ENCODE peak calls at places on chromosomes 13 and 19, in ten cellular contexts. One of them, this sample, is unnamed.
A peak's percentile ranks its signal among the peaks of the same experiment; 100 is the strongest.

GRCh38 chr19:56217039-56217949 is 15.2 kb downstream of the ZSCAN5C start:
- DNase-seq in mucosa of descending colon: peak; percentile 19
- DNase-seq in transverse colon: no peak
- DNase-seq in adrenal gland: peak; percentile 9
- DNase-seq in CD8-positive, alpha-beta T cell: no peak
- DNase-seq in OCI-LY7: no peak
- DNase-seq in GM10248: peak; percentile 25
- DNase-seq in neural crest cell: no peak
- DNase-seq in fibroblast of pulmonary artery: peak; percentile 16
- DNase-seq in neural progenitor cell: peak; percentile 38
- DNase-seq in this sample: peak; percentile 22

GRCh38 chr19:30671622-30672051 is 299.5 kb downstream of the ZNF536 start:
- DNase-seq in adrenal gland: peak; percentile 79
- DNase-seq in CD8-positive, alpha-beta T cell: no peak
- DNase-seq in mucosa of descending colon: no peak
- DNase-seq in fibroblast of pulmonary artery: peak; percentile 13
- DNase-seq in neural crest cell: no peak
- DNase-seq in GM10248: no peak
- DNase-seq in OCI-LY7: no peak
- DNase-seq in transverse colon: no peak
- DNase-seq in neural progenitor cell: no peak
- DNase-seq in this sample: peak; percentile 79

GRCh38 chr19:19257137-19257536 is 16.0 kb downstream of the TM6SF2 start:
- DNase-seq in adrenal gland: no peak
- DNase-seq in OCI-LY7: no peak
- DNase-seq in transverse colon: no peak
- DNase-seq in fibroblast of pulmonary artery: no peak
- DNase-seq in mucosa of descending colon: no peak
- DNase-seq in CD8-positive, alpha-beta T cell: no peak
- DNase-seq in neural progenitor cell: no peak
- DNase-seq in GM10248: no peak
- DNase-seq in neural crest cell: no peak
- DNase-seq in this sample: no peak

GRCh38 chr13:33606692-33607091 is 211.3 kb upstream of the RFC3 start:
- DNase-seq in fibroblast of pulmonary artery: peak; percentile 31
- DNase-seq in OCI-LY7: no peak
- DNase-seq in mucosa of descending colon: no peak
- DNase-seq in adrenal gland: no peak
- DNase-seq in neural crest cell: peak; percentile 18
- DNase-seq in CD8-positive, alpha-beta T cell: no peak
- DNase-seq in GM10248: no peak
- DNase-seq in neural progenitor cell: peak; percentile 79
- DNase-seq in transverse colon: no peak
- DNase-seq in this sample: no peak

GRCh38 chr19:2015611-2015950 is at the start of gene BTBD2:
- DNase-seq in adrenal gland: peak; percentile 64
- DNase-seq in transverse colon: peak; percentile 70
- DNase-seq in mucosa of descending colon: peak; percentile 76
- DNase-seq in neural crest cell: no peak
- DNase-seq in OCI-LY7: peak; percentile 73
- DNase-seq in GM10248: no peak
- DNase-seq in CD8-positive, alpha-beta T cell: no peak
- DNase-seq in neural progenitor cell: no peak
- DNase-seq in fibroblast of pulmonary artery: peak; percentile 87
- DNase-seq in this sample: peak; percentile 50

GRCh38 chr19:32498641-32499200 is 82.3 kb upstream of the PDCD5 start:
- DNase-seq in mucosa of descending colon: no peak
- DNase-seq in transverse colon: no peak
- DNase-seq in OCI-LY7: no peak
- DNase-seq in fibroblast of pulmonary artery: no peak
- DNase-seq in neural progenitor cell: no peak
- DNase-seq in neural crest cell: no peak
- DNase-seq in adrenal gland: no peak
- DNase-seq in GM10248: no peak
- DNase-seq in CD8-positive, alpha-beta T cell: no peak
- DNase-seq in this sample: no peak

GRCh38 chr19:51166846-51167490 is 24.9 kb downstream of the SIGLEC7 start:
- DNase-seq in CD8-positive, alpha-beta T cell: no peak
- DNase-seq in adrenal gland: peak; percentile 29
- DNase-seq in neural progenitor cell: no peak
- DNase-seq in OCI-LY7: no peak
- DNase-seq in GM10248: peak; percentile 61
- DNase-seq in fibroblast of pulmonary artery: no peak
- DNase-seq in transverse colon: peak; percentile 29
- DNase-seq in mucosa of descending colon: no peak
- DNase-seq in neural crest cell: no peak
- DNase-seq in this sample: no peak

GRCh38 chr19:13154911-13155471 is 4.8 kb downstream of the IER2 start:
- DNase-seq in OCI-LY7: peak; percentile 87
- DNase-seq in neural crest cell: peak; percentile 50
- DNase-seq in CD8-positive, alpha-beta T cell: peak; percentile 85
- DNase-seq in transverse colon: peak; percentile 92
- DNase-seq in adrenal gland: peak; percentile 83
- DNase-seq in neural progenitor cell: peak; percentile 90
- DNase-seq in GM10248: peak; percentile 60
- DNase-seq in mucosa of descending colon: peak; percentile 93
- DNase-seq in fibroblast of pulmonary artery: peak; percentile 81
- DNase-seq in this sample: no peak

GRCh38 chr13:112686364-112686763 is 3.5 kb upstream of the ATP11A start:
- DNase-seq in fibroblast of pulmonary artery: no peak
- DNase-seq in GM10248: no peak
- DNase-seq in adrenal gland: no peak
- DNase-seq in CD8-positive, alpha-beta T cell: no peak
- DNase-seq in OCI-LY7: no peak
- DNase-seq in mucosa of descending colon: no peak
- DNase-seq in transverse colon: no peak
- DNase-seq in neural progenitor cell: no peak
- DNase-seq in neural crest cell: no peak
- DNase-seq in this sample: no peak

GRCh38 chr19:3653865-3654513 is 27.4 kb upstream of the CACTIN start:
- DNase-seq in adrenal gland: no peak
- DNase-seq in fibroblast of pulmonary artery: no peak
- DNase-seq in GM10248: no peak
- DNase-seq in mucosa of descending colon: no peak
- DNase-seq in CD8-positive, alpha-beta T cell: no peak
- DNase-seq in neural progenitor cell: peak; percentile 29
- DNase-seq in neural crest cell: no peak
- DNase-seq in OCI-LY7: peak; percentile 11
- DNase-seq in transverse colon: no peak
- DNase-seq in this sample: no peak
- TF ChIP-seq CTCF in adrenal gland: no peak
- TF ChIP-seq CTCF in fibroblast of pulmonary artery: peak; percentile 9
- TF ChIP-seq CTCF in GM10248: no peak
- TF ChIP-seq CTCF in mucosa of descending colon: no peak
- TF ChIP-seq CTCF in CD8-positive, alpha-beta T cell: no peak
- TF ChIP-seq CTCF in neural progenitor cell: peak; percentile 33
- TF ChIP-seq CTCF in neural crest cell: peak; percentile 13
- TF ChIP-seq CTCF in OCI-LY7: peak; percentile 57
- TF ChIP-seq CTCF in transverse colon: no peak
- TF ChIP-seq CTCF in this sample: no peak

GRCh38 chr13:98676239-98676638 is 76.2 kb downstream of the SLC15A1 start:
- DNase-seq in adrenal gland: no peak
- DNase-seq in GM10248: no peak
- DNase-seq in neural progenitor cell: no peak
- DNase-seq in transverse colon: no peak
- DNase-seq in CD8-positive, alpha-beta T cell: no peak
- DNase-seq in fibroblast of pulmonary artery: no peak
- DNase-seq in mucosa of descending colon: no peak
- DNase-seq in OCI-LY7: no peak
- DNase-seq in neural crest cell: no peak
- DNase-seq in this sample: no peak

GRCh38 chr13:98677398-98677797 is 75.1 kb downstream of the SLC15A1 start:
- DNase-seq in neural progenitor cell: no peak
- DNase-seq in mucosa of descending colon: no peak
- DNase-seq in adrenal gland: no peak
- DNase-seq in GM10248: no peak
- DNase-seq in neural crest cell: no peak
- DNase-seq in CD8-positive, alpha-beta T cell: no peak
- DNase-seq in transverse colon: no peak
- DNase-seq in fibroblast of pulmonary artery: peak; percentile 7
- DNase-seq in OCI-LY7: no peak
- DNase-seq in this sample: no peak

GRCh38 chr13:98675837-98676236 is 76.6 kb downstream of the SLC15A1 start:
- DNase-seq in fibroblast of pulmonary artery: no peak
- DNase-seq in transverse colon: no peak
- DNase-seq in adrenal gland: no peak
- DNase-seq in GM10248: no peak
- DNase-seq in mucosa of descending colon: no peak
- DNase-seq in neural progenitor cell: no peak
- DNase-seq in neural crest cell: no peak
- DNase-seq in CD8-positive, alpha-beta T cell: no peak
- DNase-seq in OCI-LY7: no peak
- DNase-seq in this sample: no peak

GRCh38 chr13:98674968-98675528 is 77.4 kb downstream of the SLC15A1 start:
- DNase-seq in neural crest cell: peak; percentile 7
- DNase-seq in mucosa of descending colon: no peak
- DNase-seq in CD8-positive, alpha-beta T cell: no peak
- DNase-seq in transverse colon: no peak
- DNase-seq in OCI-LY7: no peak
- DNase-seq in adrenal gland: no peak
- DNase-seq in GM10248: no peak
- DNase-seq in fibroblast of pulmonary artery: no peak
- DNase-seq in neural progenitor cell: peak; percentile 25
- DNase-seq in this sample: no peak

GRCh38 chr13:98672947-98673545 is 79.4 kb downstream of the SLC15A1 start:
- DNase-seq in mucosa of descending colon: peak; percentile 78
- DNase-seq in transverse colon: peak; percentile 82
- DNase-seq in adrenal gland: peak; percentile 77
- DNase-seq in OCI-LY7: peak; percentile 56
- DNase-seq in CD8-positive, alpha-beta T cell: peak; percentile 28
- DNase-seq in GM10248: peak; percentile 81
- DNase-seq in neural crest cell: peak; percentile 49
- DNase-seq in neural progenitor cell: peak; percentile 79
- DNase-seq in fibroblast of pulmonary artery: peak; percentile 83
- DNase-seq in this sample: peak; percentile 67
- TF ChIP-seq CTCF in mucosa of descending colon: peak; percentile 72
- TF ChIP-seq CTCF in transverse colon: peak; percentile 91
- TF ChIP-seq CTCF in adrenal gland: peak; percentile 86
- TF ChIP-seq CTCF in OCI-LY7: peak; percentile 82
- TF ChIP-seq CTCF in CD8-positive, alpha-beta T cell: peak; percentile 81
- TF ChIP-seq CTCF in GM10248: peak; percentile 75
- TF ChIP-seq CTCF in neural crest cell: peak; percentile 96
- TF ChIP-seq CTCF in neural progenitor cell: peak; percentile 93
- TF ChIP-seq CTCF in fibroblast of pulmonary artery: peak; percentile 85
- TF ChIP-seq CTCF in this sample: peak; percentile 79

GRCh38 chr19:4580021-4580901 is 20.8 kb upstream of the SEMA6B start:
- DNase-seq in mucosa of descending colon: no peak
- DNase-seq in CD8-positive, alpha-beta T cell: no peak
- DNase-seq in OCI-LY7: no peak
- DNase-seq in fibroblast of pulmonary artery: no peak
- DNase-seq in adrenal gland: no peak
- DNase-seq in neural crest cell: no peak
- DNase-seq in transverse colon: no peak
- DNase-seq in neural progenitor cell: peak; percentile 78
- DNase-seq in GM10248: no peak
- DNase-seq in this sample: no peak
- TF ChIP-seq CTCF in mucosa of descending colon: no peak
- TF ChIP-seq CTCF in CD8-positive, alpha-beta T cell: no peak
- TF ChIP-seq CTCF in OCI-LY7: peak; percentile 49
- TF ChIP-seq CTCF in fibroblast of pulmonary artery: peak; percentile 28
- TF ChIP-seq CTCF in adrenal gland: no peak
- TF ChIP-seq CTCF in neural crest cell: no peak
- TF ChIP-seq CTCF in transverse colon: no peak
- TF ChIP-seq CTCF in neural progenitor cell: peak; percentile 63
- TF ChIP-seq CTCF in GM10248: no peak
- TF ChIP-seq CTCF in this sample: no peak

DNA sequence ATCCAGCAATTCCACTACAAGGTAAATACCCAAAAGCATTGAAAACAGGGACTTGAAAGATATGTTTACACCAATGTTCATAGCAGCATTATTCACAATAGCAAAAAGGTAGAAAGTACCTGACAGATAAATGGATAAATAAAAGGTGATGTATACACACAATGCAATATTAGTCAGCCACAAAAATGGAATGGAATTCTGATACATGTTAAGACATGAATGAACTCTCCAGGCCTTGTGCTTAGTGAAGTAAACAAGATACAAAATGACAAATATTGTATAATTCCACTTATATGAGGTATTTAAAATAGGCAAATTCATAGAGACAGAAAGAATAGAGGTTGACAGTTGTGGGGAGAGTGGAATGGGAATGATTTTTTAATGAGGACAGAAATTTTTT is 137.3 kb downstream of the MZT1 start:
- DNase-seq in fibroblast of pulmonary artery: no peak
- DNase-seq in neural progenitor cell: no peak
- DNase-seq in mucosa of descending colon: no peak
- DNase-seq in transverse colon: no peak
- DNase-seq in GM10248: no peak
- DNase-seq in neural crest cell: no peak
- DNase-seq in CD8-positive, alpha-beta T cell: no peak
- DNase-seq in adrenal gland: no peak
- DNase-seq in OCI-LY7: no peak
- DNase-seq in this sample: no peak
- TF ChIP-seq CTCF in fibroblast of pulmonary artery: no peak
- TF ChIP-seq CTCF in neural progenitor cell: no peak
- TF ChIP-seq CTCF in mucosa of descending colon: no peak
- TF ChIP-seq CTCF in transverse colon: no peak
- TF ChIP-seq CTCF in GM10248: no peak
- TF ChIP-seq CTCF in neural crest cell: no peak
- TF ChIP-seq CTCF in CD8-positive, alpha-beta T cell: no peak
- TF ChIP-seq CTCF in adrenal gland: no peak
- TF ChIP-seq CTCF in OCI-LY7: no peak
- TF ChIP-seq CTCF in this sample: no peak

DNA sequence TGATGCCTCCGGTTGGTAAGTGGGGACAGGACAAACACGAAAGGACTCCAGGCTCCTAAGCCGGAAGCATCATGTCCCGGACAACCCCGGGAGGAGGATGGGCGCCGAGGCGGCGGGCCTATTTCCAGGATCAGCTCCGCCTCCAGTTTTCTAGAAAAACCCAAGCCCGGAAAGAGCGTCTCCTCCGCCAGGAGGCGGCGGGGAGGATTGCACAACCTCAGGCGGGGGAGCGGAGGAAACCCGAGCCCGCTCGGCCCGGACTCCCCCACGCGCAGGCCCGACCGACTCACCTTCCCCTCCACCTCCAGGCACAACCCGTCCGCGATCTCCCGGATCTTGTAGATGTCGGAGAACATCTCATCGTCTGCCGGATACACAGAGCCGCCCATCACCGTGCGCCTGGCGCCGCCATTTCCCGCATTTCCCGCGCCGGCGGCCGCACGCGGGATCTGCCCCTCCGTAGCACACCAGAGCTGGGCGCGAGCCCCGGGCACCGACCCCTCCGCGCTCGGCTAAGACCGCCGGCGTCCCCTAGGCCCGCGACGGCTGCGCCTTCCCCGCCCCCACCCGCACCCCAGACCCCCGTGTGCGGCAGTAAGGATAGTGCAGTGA is 455 bp downstream of the TPT1 start:
- DNase-seq in OCI-LY7: peak; percentile 82
- DNase-seq in GM10248: peak; percentile 65
- DNase-seq in neural crest cell: peak; percentile 70
- DNase-seq in transverse colon: peak; percentile 92
- DNase-seq in adrenal gland: peak; percentile 95
- DNase-seq in mucosa of descending colon: peak; percentile 93
- DNase-seq in fibroblast of pulmonary artery: peak; percentile 96
- DNase-seq in CD8-positive, alpha-beta T cell: peak; percentile 87
- DNase-seq in neural progenitor cell: peak; percentile 94
- DNase-seq in this sample: peak; percentile 91
- TF ChIP-seq CTCF in OCI-LY7: peak; percentile 54
- TF ChIP-seq CTCF in GM10248: peak; percentile 25
- TF ChIP-seq CTCF in neural crest cell: peak; percentile 63
- TF ChIP-seq CTCF in transverse colon: peak; percentile 85
- TF ChIP-seq CTCF in adrenal gland: peak; percentile 46
- TF ChIP-seq CTCF in mucosa of descending colon: peak; percentile 54
- TF ChIP-seq CTCF in fibroblast of pulmonary artery: peak; percentile 30
- TF ChIP-seq CTCF in CD8-positive, alpha-beta T cell: peak; percentile 48
- TF ChIP-seq CTCF in neural progenitor cell: peak; percentile 56
- TF ChIP-seq CTCF in this sample: peak; percentile 62

GRCh38 chr19:42290523-42291436 is 11.2 kb upstream of the PRR19 start:
- DNase-seq in CD8-positive, alpha-beta T cell: peak; percentile 79
- DNase-seq in transverse colon: no peak
- DNase-seq in mucosa of descending colon: peak; percentile 56
- DNase-seq in OCI-LY7: peak; percentile 71
- DNase-seq in fibroblast of pulmonary artery: no peak
- DNase-seq in GM10248: no peak
- DNase-seq in neural progenitor cell: peak; percentile 43
- DNase-seq in neural crest cell: peak; percentile 51
- DNase-seq in adrenal gland: no peak
- DNase-seq in this sample: no peak
- TF ChIP-seq CTCF in CD8-positive, alpha-beta T cell: peak; percentile 57
- TF ChIP-seq CTCF in transverse colon: no peak
- TF ChIP-seq CTCF in mucosa of descending colon: peak; percentile 13
- TF ChIP-seq CTCF in OCI-LY7: peak; percentile 85
- TF ChIP-seq CTCF in fibroblast of pulmonary artery: peak; percentile 42
- TF ChIP-seq CTCF in GM10248: peak; percentile 37
- TF ChIP-seq CTCF in neural progenitor cell: peak; percentile 31
- TF ChIP-seq CTCF in neural crest cell: peak; percentile 60
- TF ChIP-seq CTCF in adrenal gland: peak; percentile 34
- TF ChIP-seq CTCF in this sample: peak; percentile 25

This sample was measured in testis.